ENCODE peak calls at places on chromosomes 1 and 21, in six cellular contexts. T is stimulated activated CD4-positive, alpha-beta T cell treated with anti-CD3 and anti-CD28 coated beads, Interleukin-2, amount 100 ng/mL, for 24 hours; X is activated T-cell treated with anti-CD3 and anti-CD28 coated beads for 1 hour; Y is DMS53; R is M059J; Z is EL. G is an unnamed sample.
A peak's percentile ranks its signal among the peaks of the same experiment; 100 is the strongest.

GRCh38 chr1:204092632-204093420 is 19.9 kb downstream of the SOX13 start:
- DNase-seq in T (no peak), X (no peak), Y (peak; percentile 79), R (no peak), Z (no peak), G (no peak)

GRCh38 chr21:41851090-41851790 is 27.9 kb downstream of the PRDM15 start:
- DNase-seq in T (no peak), X (no peak), Y (no peak), R (no peak), Z (no peak), G (no peak)

GRCh38 chr1:193325042-193325441 is 138.6 kb upstream of the B3GALT2 start:
- DNase-seq in T (no peak), X (no peak), Y (no peak), R (peak; percentile 44), Z (peak; percentile 36), G (no peak)

GRCh38 chr1:102103645-102104044 is 106.9 kb upstream of the OLFM3 start:
- DNase-seq in T (no peak), X (no peak), Y (no peak), R (no peak), Z (no peak), G (no peak)

GRCh38 chr1:115677172-115677542 is 35.4 kb downstream of the VANGL1 start:
- DNase-seq in T (no peak), X (no peak), Y (no peak), R (peak; percentile 96), Z (peak; percentile 7), G (no peak)

GRCh38 chr21:44802396-44803153 is 955 bp upstream of the UBE2G2 start:
- DNase-seq in T (no peak), X (no peak), Y (peak; percentile 49), R (peak; percentile 25), Z (peak; percentile 33), G (no peak)

GRCh38 chr1:165949335-165950130 is 122.1 kb downstream of the UCK2 start:
- DNase-seq in T (no peak), X (no peak), Y (no peak), R (peak; percentile 15), Z (peak; percentile 11), G (no peak)

GRCh38 chr1:208369658-208370057 is 125.5 kb upstream of the PLXNA2 start:
- DNase-seq in T (no peak), X (no peak), Y (no peak), R (no peak), Z (no peak), G (no peak)

GRCh38 chr1:116147972-116148371 is 36.8 kb downstream of the MAB21L3 start:
- DNase-seq in T (no peak), X (no peak), Y (no peak), R (no peak), Z (peak; percentile 7), G (no peak)

GRCh38 chr1:115060501-115060900 is 28.8 kb downstream of the TSPAN2 start:
- DNase-seq in T (no peak), X (no peak), Y (no peak), R (no peak), Z (no peak), G (no peak)

GRCh38 chr1:10866314-10867091 is 70.1 kb upstream of the CASZ1 start:
- DNase-seq in T (peak; percentile 32), X (no peak), Y (peak; percentile 63), R (peak; percentile 21), Z (peak; percentile 34), G (peak; percentile 71)

GRCh38 chr1:151047925-151048644 is 534 bp downstream of the C1orf56 start:
- DNase-seq in T (peak; percentile 63), X (peak; percentile 44), Y (peak; percentile 79), R (peak; percentile 78), Z (peak; percentile 68), G (peak; percentile 84)

GRCh38 chr1:215076312-215076711 is 6.2 kb upstream of the KCNK2 start:
- DNase-seq in T (no peak), X (no peak), Y (peak; percentile 85), R (peak; percentile 68), Z (peak; percentile 51), G (no peak)

GRCh38 chr1:41240806-41241747 is 1.0 kb downstream of the SCMH1 start:
- DNase-seq in T (peak; percentile 67), X (peak; percentile 26), Y (peak; percentile 86), R (peak; percentile 69), Z (peak; percentile 63), G (peak; percentile 80)

GRCh38 chr1:41404308-41404755 is 43.1 kb downstream of the FOXO6 start:
- DNase-seq in T (peak; percentile 21), X (no peak), Y (peak; percentile 94), R (peak; percentile 83), Z (peak; percentile 55), G (no peak)

GRCh38 chr21:25281134-25281533 is 326.1 kb downstream of the MRPL39 start:
- DNase-seq in T (no peak), X (no peak), Y (no peak), R (no peak), Z (no peak), G (no peak)

GRCh38 chr1:28928306-28928987 is 14.1 kb downstream of the EPB41 start:
- DNase-seq in T (no peak), X (no peak), Y (peak; percentile 53), R (no peak), Z (no peak), G (no peak)

GRCh38 chr1:165910764-165911421 is 83.5 kb downstream of the UCK2 start:
- DNase-seq in T (no peak), X (no peak), Y (no peak), R (no peak), Z (no peak), G (no peak)